ENCODE peak calls at places on chromosome 5, in five cellular contexts. L, D, C, Q and X are unnamed samples.

GRCh38 chr5:115579747-115580173 is 22.5 kb downstream of the TICAM2 start:
- DNase-seq in L (no peak), D (no peak), C (no peak), Q (no peak), X (no peak)

GRCh38 chr5:160353379-160353778 is 17.0 kb downstream of the C1QTNF2 start:
- DNase-seq in L (peak), D (no peak), C (no peak), Q (no peak), X (no peak)

GRCh38 chr5:137072376-137073174 is 426.6 kb downstream of the SPOCK1 start:
- DNase-seq in L (no peak), D (no peak), C (no peak), Q (no peak), X (no peak)

GRCh38 chr5:159581502-159582249 is 251.4 kb upstream of the IL12B start:
- DNase-seq in L (no peak), D (peak), C (no peak), Q (no peak), X (no peak)

GRCh38 chr5:35854248-35854647 is 2.4 kb upstream of the IL7R start:
- DNase-seq in L (no peak), D (no peak), C (no peak), Q (no peak), X (no peak)

GRCh38 chr5:102749416-102750021 is 5.6 kb upstream of the PAM start:
- DNase-seq in L (no peak), D (no peak), C (no peak), Q (no peak), X (no peak)

GRCh38 chr5:31824886-31825774 is 186.2 kb downstream of the PDZD2 start:
- DNase-seq in L (peak), D (peak), C (peak), Q (no peak), X (no peak)

GRCh38 chr5:116446356-116447005 is 128.1 kb downstream of the SEMA6A start:
- DNase-seq in L (no peak), D (no peak), C (no peak), Q (no peak), X (no peak)

GRCh38 chr5:59745422-59745863 is 148.1 kb downstream of the PDE4D start:
- DNase-seq in L (peak), D (peak), C (peak), Q (no peak), X (no peak)

DNA sequence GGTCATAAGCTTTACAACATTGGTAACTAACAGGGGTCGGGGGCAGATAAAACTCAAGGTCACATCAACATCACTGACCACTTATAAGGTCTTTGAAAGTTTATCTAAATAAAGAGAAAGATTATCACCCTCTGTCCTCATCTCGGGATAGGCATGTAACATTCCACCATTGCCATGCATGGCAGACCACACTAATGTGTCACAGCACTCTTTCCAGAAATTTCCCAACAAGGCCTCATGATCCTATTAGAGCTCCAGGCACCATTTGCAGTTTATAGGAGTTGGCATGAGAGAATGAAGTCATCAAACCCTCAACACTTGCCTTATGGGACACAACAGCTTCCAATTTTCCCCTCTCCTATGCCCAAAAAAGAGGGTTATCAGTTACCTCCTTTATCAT is 31.9 kb upstream of the ZNF622 start:
- DNase-seq in L (no peak), D (no peak), C (no peak), Q (no peak), X (no peak)
- TF ChIP-seq POLR2A in L (no peak), D (no peak), C (no peak), Q (no peak), X (no peak)

GRCh38 chr5:96826071-96826470 is 18.3 kb upstream of the ERAP1 start:
- DNase-seq in L (no peak), D (no peak), C (no peak), Q (no peak), X (no peak)

GRCh38 chr5:96825243-96825642 is 17.5 kb upstream of the ERAP1 start:
- DNase-seq in L (no peak), D (no peak), C (no peak), Q (no peak), X (no peak)

GRCh38 chr5:96821260-96821916 is 13.6 kb upstream of the ERAP1 start:
- DNase-seq in L (no peak), D (no peak), C (no peak), Q (no peak), X (no peak)

GRCh38 chr5:96823060-96823459 is 15.3 kb upstream of the ERAP1 start:
- DNase-seq in L (no peak), D (no peak), C (no peak), Q (no peak), X (no peak)

DNA sequence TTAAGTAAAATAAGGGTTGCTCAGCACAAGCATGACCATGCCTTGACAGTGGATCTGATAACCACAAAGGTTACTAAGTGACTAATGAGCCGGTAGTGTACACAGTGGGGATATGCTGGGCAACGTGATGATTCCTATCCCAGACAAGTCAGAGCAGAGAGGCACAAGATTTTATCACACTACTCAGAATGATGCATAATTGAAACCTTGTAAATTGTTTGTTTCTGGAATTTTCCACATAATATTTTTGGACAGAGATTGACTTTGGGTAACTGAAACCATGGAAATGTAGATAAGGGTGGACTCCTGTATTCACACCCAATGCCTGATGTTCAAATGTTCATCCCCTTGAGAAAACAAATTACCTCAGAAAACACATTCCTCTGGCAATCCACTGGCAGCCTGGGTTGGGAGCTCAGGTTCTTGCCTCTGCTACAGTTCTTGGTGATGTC is 16.2 kb upstream of the ERAP1 start:
- DNase-seq in L (no peak), D (peak), C (no peak), Q (no peak), X (no peak)
- TF ChIP-seq POLR2AphosphoS5 in L (no peak), D (peak), C (no peak), Q (no peak), X (no peak)

DNA sequence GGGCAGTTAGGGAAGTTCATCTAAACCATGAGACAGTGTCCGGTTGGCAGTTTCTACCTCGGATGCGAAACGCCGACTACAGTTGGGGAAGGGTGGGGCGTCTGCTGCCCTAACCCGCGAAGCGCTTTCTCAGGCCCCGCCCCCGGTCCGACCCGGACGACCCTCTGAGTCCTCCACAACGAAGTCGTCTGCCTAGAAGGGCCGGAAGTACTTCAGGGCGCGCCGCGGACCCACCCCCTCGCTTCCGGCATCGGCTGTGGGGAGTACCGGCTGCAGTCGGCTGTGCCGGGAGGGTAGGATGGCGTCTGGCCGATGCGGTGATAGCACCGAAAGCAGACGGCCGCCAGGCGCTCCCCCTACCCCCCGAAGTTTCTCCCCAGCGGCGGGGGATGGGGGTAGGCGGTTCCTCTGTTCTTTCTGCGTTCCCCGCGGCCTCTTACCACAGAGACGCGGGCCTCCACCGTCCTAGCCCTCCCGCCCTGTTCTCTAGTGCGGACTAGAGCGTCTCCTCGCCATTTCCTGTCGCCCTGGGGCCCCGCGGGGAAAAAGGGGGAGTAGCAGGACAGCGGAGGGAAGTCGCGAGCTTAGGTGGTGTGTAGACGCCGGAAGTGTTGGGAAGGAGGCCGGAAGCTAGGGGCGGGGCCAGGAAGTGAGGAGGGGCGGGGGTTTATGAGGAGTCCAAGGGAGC is at the start of gene TRIM41:
- DNase-seq in L (peak), D (peak), C (peak), Q (no peak), X (peak)
- TF ChIP-seq POLR2A in L (peak), D (peak), C (peak), Q (peak), X (peak)

GRCh38 chr5:177443144-177443983 is 3.2 kb upstream of the PRR7 start:
- DNase-seq in L (no peak), D (no peak), C (no peak), Q (no peak), X (no peak)

GRCh38 chr5:177446184-177447065 is at the start of gene PRR7:
- DNase-seq in L (no peak), D (peak), C (peak), Q (peak), X (peak)

GRCh38 chr5:177442066-177442836 is 4.4 kb upstream of the PRR7 start:
- DNase-seq in L (no peak), D (no peak), C (no peak), Q (no peak), X (no peak)

GRCh38 chr5:177445052-177446016 is 1.3 kb upstream of the PRR7 start:
- DNase-seq in L (no peak), D (no peak), C (no peak), Q (no peak), X (no peak)

GRCh38 chr5:177444106-177445051 is 2.2 kb upstream of the PRR7 start:
- DNase-seq in L (no peak), D (no peak), C (no peak), Q (no peak), X (no peak)
- TF ChIP-seq POLR2AphosphoS5 in L (peak), D (no peak), C (no peak), Q (peak), X (peak)